ENCODE peak calls at places on chromosomes 4 and X, in eight cellular contexts. T is endodermal cell, W is mammary epithelial cell, D is A549, F is fibroblast of lung, N is BJ, Z is suprapubic skin, U is lower leg skin. I is an unnamed sample.
A peak's percentile ranks its signal among the peaks of the same experiment; 100 is the strongest.

GRCh38 chr4:4344915-4345527 is 41.9 kb upstream of the NSG1 start:
- DNase-seq in T (no peak), W (no peak), D (no peak), F (no peak), N (no peak), Z (no peak), U (no peak), I (no peak)

GRCh38 chr4:186330368-186330767 is 64.4 kb downstream of the F11 start:
- DNase-seq in T (no peak), W (no peak), D (no peak), F (no peak), N (no peak), Z (no peak), U (no peak), I (no peak)

GRCh38 chr4:125744891-125745364 is 430.2 kb downstream of the FAT4 start:
- DNase-seq in T (no peak), W (no peak), D (no peak), F (no peak), N (no peak), Z (no peak), U (no peak), I (no peak)

GRCh38 chrX:47218920-47219815 is 687 bp downstream of the CDK16 start:
- DNase-seq in T (peak; percentile 77), W (no peak), D (peak; percentile 29), F (no peak), N (no peak), Z (no peak), U (no peak), I (no peak)

GRCh38 chrX:103276581-103277002 is at the start of gene TCEAL5:
- DNase-seq in T (no peak), W (no peak), D (no peak), F (no peak), N (no peak), Z (no peak), U (no peak), I (no peak)

GRCh38 chr4:86107112-86107511 is 252.7 kb downstream of the MAPK10 start:
- DNase-seq in T (no peak), W (no peak), D (no peak), F (no peak), N (no peak), Z (no peak), U (no peak), I (no peak)

GRCh38 chrX:109777749-109778148 is 44.7 kb upstream of the ACSL4 start:
- DNase-seq in T (no peak), W (no peak), D (no peak), F (no peak), N (no peak), Z (no peak), U (no peak), I (no peak)

GRCh38 chr4:128385683-128386304 is 98.2 kb upstream of the PGRMC2 start:
- DNase-seq in T (no peak), W (peak; percentile 82), D (peak; percentile 77), F (peak; percentile 63), N (no peak), Z (no peak), U (peak; percentile 37), I (no peak)

GRCh38 chr4:153661215-153661822 is 22.8 kb upstream of the TLR2 start:
- DNase-seq in T (no peak), W (peak; percentile 71), D (no peak), F (no peak), N (no peak), Z (no peak), U (no peak), I (no peak)

GRCh38 chr4:37928896-37929537 is 31.2 kb upstream of the PTTG2 start:
- DNase-seq in T (no peak), W (no peak), D (no peak), F (peak; percentile 53), N (no peak), Z (no peak), U (no peak), I (no peak)

GRCh38 chr4:111453216-111453615 is 692.0 kb upstream of the FAM241A start:
- DNase-seq in T (no peak), W (no peak), D (no peak), F (peak; percentile 39), N (no peak), Z (no peak), U (no peak), I (no peak)

GRCh38 chrX:102517331-102517730 is 792 bp upstream of the TMSB15A start:
- DNase-seq in T (no peak), W (peak; percentile 6), D (peak; percentile 27), F (peak; percentile 8), N (no peak), Z (no peak), U (no peak), I (no peak)

GRCh38 chr4:163548481-163549243 is 54.2 kb downstream of the TMA16 start:
- DNase-seq in T (no peak), W (peak; percentile 29), D (peak; percentile 57), F (peak; percentile 51), N (no peak), Z (no peak), U (no peak), I (no peak)

GRCh38 chr4:74320559-74321118 is 12.4 kb downstream of the EPGN start:
- DNase-seq in T (peak; percentile 84), W (peak; percentile 90), D (peak; percentile 78), F (peak; percentile 53), N (no peak), Z (no peak), U (no peak), I (no peak)

GRCh38 chr4:132227349-132228165 is 921.5 kb upstream of the PCDH10 start:
- DNase-seq in T (peak; percentile 93), W (peak; percentile 9), D (peak; percentile 62), F (peak; percentile 43), N (no peak), Z (no peak), U (no peak), I (no peak)

GRCh38 chr4:30535255-30535654 is 184.9 kb upstream of the PCDH7 start:
- DNase-seq in T (no peak), W (no peak), D (no peak), F (peak; percentile 15), N (no peak), Z (no peak), U (no peak), I (no peak)

GRCh38 chr4:151753056-151753455 is 7.8 kb downstream of the GATB start:
- DNase-seq in T (no peak), W (peak; percentile 91), D (no peak), F (peak; percentile 66), N (no peak), Z (no peak), U (no peak), I (no peak)

GRCh38 chrX:103220511-103221406 is 5.9 kb downstream of the BEX4 start:
- DNase-seq in T (no peak), W (no peak), D (no peak), F (no peak), N (no peak), Z (no peak), U (no peak), I (no peak)

GRCh38 chr4:184322328-184323025 is 104.8 kb upstream of the ENPP6 start:
- DNase-seq in T (no peak), W (peak; percentile 70), D (no peak), F (no peak), N (no peak), Z (no peak), U (no peak), I (no peak)

GRCh38 chr4:22962186-22962786 is 269.5 kb downstream of the GBA3 start:
- DNase-seq in T (peak; percentile 53), W (peak; percentile 23), D (peak; percentile 6), F (peak; percentile 45), N (no peak), Z (no peak), U (no peak), I (no peak)
- TF ChIP-seq CTCF in T (peak; percentile 83), W (peak; percentile 37), D (peak; percentile 23), F (peak; percentile 23), N (peak; percentile 56), Z (no peak), U (no peak), I (peak; percentile 37)

GRCh38 chr4:81375745-81376144 is 96.0 kb downstream of the RASGEF1B start:
- DNase-seq in T (peak; percentile 78), W (no peak), D (peak; percentile 2), F (no peak), N (no peak), Z (no peak), U (no peak), I (no peak)
- TF ChIP-seq CTCF in T (peak; percentile 77), W (no peak), D (no peak), F (no peak), N (no peak), Z (no peak), U (no peak), I (peak; percentile 2)

GRCh38 chr4:80225628-80226027 is 28.3 kb downstream of the PRDM8 start:
- DNase-seq in T (no peak), W (peak; percentile 73), D (no peak), F (peak; percentile 81), N (no peak), Z (no peak), U (no peak), I (no peak)

GRCh38 chr4:80220711-80221110 is 23.4 kb downstream of the PRDM8 start:
- DNase-seq in T (no peak), W (no peak), D (no peak), F (no peak), N (no peak), Z (no peak), U (no peak), I (no peak)

GRCh38 chr4:80216100-80216761 is 18.9 kb downstream of the PRDM8 start:
- DNase-seq in T (no peak), W (no peak), D (no peak), F (no peak), N (no peak), Z (no peak), U (no peak), I (no peak)

GRCh38 chr4:80219301-80220025 is 22.2 kb downstream of the PRDM8 start:
- DNase-seq in T (peak; percentile 58), W (no peak), D (no peak), F (peak; percentile 56), N (no peak), Z (no peak), U (no peak), I (no peak)

DNA sequence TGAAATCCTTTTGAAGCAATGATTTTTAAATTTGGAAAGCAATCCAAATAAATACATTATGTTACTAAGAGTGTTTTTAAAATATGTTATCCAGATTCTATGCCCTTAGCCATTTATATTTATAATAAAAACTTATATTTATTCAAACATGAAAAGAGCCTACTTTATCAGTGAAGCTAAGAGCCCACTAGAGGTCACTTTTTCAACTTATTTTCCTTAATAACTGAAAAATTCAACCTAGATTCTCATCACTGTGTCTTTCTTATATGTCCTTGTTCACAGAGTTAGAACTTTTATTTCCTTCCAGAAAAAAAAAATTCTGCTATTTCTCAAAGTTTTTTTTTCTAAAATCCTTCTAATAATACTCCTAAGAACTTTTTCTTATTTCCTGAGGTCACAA is 23.9 kb downstream of the PRDM8 start:
- DNase-seq in T (no peak), W (no peak), D (no peak), F (peak; percentile 24), N (no peak), Z (no peak), U (no peak), I (no peak)
- TF ChIP-seq CTCF in T (peak; percentile 64), W (peak; percentile 32), D (peak; percentile 46), F (no peak), N (peak; percentile 36), Z (no peak), U (no peak), I (peak; percentile 36)

DNA sequence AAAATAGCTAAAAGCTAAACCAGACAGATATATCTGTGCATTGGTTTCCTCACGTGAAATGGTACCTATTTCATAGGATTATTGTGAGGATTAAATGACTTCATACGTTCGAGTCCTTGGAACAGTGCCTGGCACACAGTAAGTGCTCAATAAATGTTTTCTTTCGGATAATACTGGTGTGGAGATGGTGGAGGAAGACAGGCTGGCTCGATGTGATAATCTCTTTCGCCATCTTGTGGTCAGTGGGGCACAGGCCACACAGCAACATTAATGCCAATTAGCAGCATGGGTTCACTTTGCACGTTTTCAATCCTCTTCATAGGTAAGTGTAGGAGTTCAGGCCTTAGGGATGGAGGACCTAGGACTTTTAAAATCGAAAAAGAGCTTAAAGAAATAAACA is 9.3 kb downstream of the PAGE4 start:
- DNase-seq in T (peak; percentile 68), W (peak; percentile 20), D (peak; percentile 34), F (peak; percentile 3), N (no peak), Z (no peak), U (no peak), I (no peak)
- TF ChIP-seq CTCF in T (peak; percentile 79), W (peak; percentile 75), D (peak; percentile 65), F (peak; percentile 43), N (peak; percentile 57), Z (peak; percentile 21), U (no peak), I (peak; percentile 41)

I was measured in D721Med.